ENCODE peak calls at places on chromosomes 11 and 22, in five cellular contexts. P is RCC 7860, D is AG04450, I is T-helper 2 cell, Z is RWPE1. B is an unnamed sample.

GRCh38 chr11:96045622-96046456 is 121.9 kb upstream of the MTMR2 start:
- DNase-seq in P (no peak), D (no peak), I (no peak), Z (no peak), B (no peak)

GRCh38 chr11:126139541-126140091 is 71.8 kb downstream of the RPUSD4 start:
- DNase-seq in P (no peak), D (no peak), I (no peak), Z (no peak), B (no peak)

GRCh38 chr22:30802202-30803166 is 107.8 kb downstream of the OSBP2 start:
- DNase-seq in P (peak; percentile 68), D (peak; percentile 74), I (peak; percentile 82), Z (peak; percentile 76), B (peak; percentile 89)

GRCh38 chr11:3094223-3094824 is 37.1 kb upstream of the CARS1 start:
- DNase-seq in P (no peak), D (no peak), I (no peak), Z (no peak), B (no peak)

GRCh38 chr11:94740975-94741707 is 27.0 kb upstream of the AMOTL1 start:
- DNase-seq in P (peak; percentile 21), D (no peak), I (peak; percentile 30), Z (peak; percentile 73), B (no peak)

GRCh38 chr11:110349109-110349996 is 52.9 kb upstream of the RDX start:
- DNase-seq in P (peak; percentile 79), D (no peak), I (peak; percentile 85), Z (no peak), B (no peak)

GRCh38 chr11:58625826-58626460 is 3.5 kb downstream of the CNTF start:
- DNase-seq in P (peak; percentile 76), D (peak; percentile 30), I (no peak), Z (no peak), B (no peak)

GRCh38 chr11:1116104-1116503 is 41.4 kb downstream of the MUC2 start:
- DNase-seq in P (no peak), D (no peak), I (no peak), Z (no peak), B (no peak)

GRCh38 chr11:130609121-130610035 is 160.9 kb downstream of the ADAMTS15 start:
- DNase-seq in P (no peak), D (no peak), I (no peak), Z (peak; percentile 50), B (no peak)

GRCh38 chr11:60764879-60765278 is 8.2 kb downstream of the MS4A15 start:
- DNase-seq in P (no peak), D (no peak), I (peak; percentile 42), Z (no peak), B (no peak)

GRCh38 chr11:27896096-27896495 is 195.8 kb upstream of the BDNF start:
- DNase-seq in P (no peak), D (no peak), I (no peak), Z (no peak), B (no peak)

GRCh38 chr11:76701701-76702100 is 31.2 kb upstream of the LRRC32 start:
- DNase-seq in P (no peak), D (no peak), I (no peak), Z (no peak), B (peak; percentile 85)

GRCh38 chr11:119571311-119571710 is 148.3 kb upstream of the THY1 start:
- DNase-seq in P (no peak), D (no peak), I (no peak), Z (no peak), B (no peak)

GRCh38 chr11:43933608-43934358 is 8.7 kb upstream of the C11orf96 start:
- DNase-seq in P (no peak), D (no peak), I (no peak), Z (no peak), B (no peak)

GRCh38 chr11:20407344-20407743 is 19.8 kb downstream of the PRMT3 start:
- DNase-seq in P (no peak), D (no peak), I (no peak), Z (no peak), B (no peak)

GRCh38 chr22:19448739-19449421 is 1.4 kb upstream of the C22orf39 start:
- DNase-seq in P (no peak), D (no peak), I (peak; percentile 81), Z (no peak), B (no peak)

GRCh38 chr22:44505796-44506354 is 7.8 kb upstream of the RTL6 start:
- DNase-seq in P (no peak), D (no peak), I (no peak), Z (no peak), B (no peak)

GRCh38 chr11:44625759-44626523 is 60.5 kb downstream of the CD82 start:
- DNase-seq in P (no peak), D (no peak), I (no peak), Z (no peak), B (no peak)